ENCODE peak calls at places on chromosomes 5 and 9, in six cellular contexts. One of them, this sample, is unnamed.

GRCh38 chr9:83449166-83449565 is 89.0 kb downstream of the FRMD3 start:
- DNase-seq in naive B cell: no peak
- DNase-seq in adipocyte: no peak
- DNase-seq in AG10803: no peak
- DNase-seq in retinal pigment epithelial cell: no peak
- DNase-seq in psoas muscle: no peak
- DNase-seq in this sample: peak; percentile 32

GRCh38 chr9:73916016-73916673 is 581.0 kb upstream of the RORB start:
- DNase-seq in retinal pigment epithelial cell: peak; percentile 3
- DNase-seq in adipocyte: peak; percentile 17
- DNase-seq in AG10803: peak; percentile 1
- DNase-seq in naive B cell: no peak
- DNase-seq in psoas muscle: no peak
- DNase-seq in this sample: no peak

GRCh38 chr5:122313001-122313402 is 965 bp downstream of the SNCAIP start:
- DNase-seq in AG10803: peak; percentile 47
- DNase-seq in adipocyte: peak; percentile 74
- DNase-seq in psoas muscle: peak; percentile 33
- DNase-seq in naive B cell: no peak
- DNase-seq in retinal pigment epithelial cell: no peak
- DNase-seq in this sample: no peak

GRCh38 chr9:136512651-136513066 is 29.8 kb upstream of the SEC16A start:
- DNase-seq in naive B cell: no peak
- DNase-seq in retinal pigment epithelial cell: no peak
- DNase-seq in psoas muscle: no peak
- DNase-seq in adipocyte: no peak
- DNase-seq in AG10803: no peak
- DNase-seq in this sample: no peak

GRCh38 chr9:134681061-134681661 is 39.6 kb downstream of the COL5A1 start:
- DNase-seq in AG10803: no peak
- DNase-seq in naive B cell: no peak
- DNase-seq in adipocyte: peak; percentile 40
- DNase-seq in psoas muscle: peak; percentile 27
- DNase-seq in retinal pigment epithelial cell: no peak
- DNase-seq in this sample: no peak

GRCh38 chr9:7094052-7094451 is 336.3 kb downstream of the KDM4C start:
- DNase-seq in psoas muscle: no peak
- DNase-seq in AG10803: no peak
- DNase-seq in adipocyte: no peak
- DNase-seq in retinal pigment epithelial cell: no peak
- DNase-seq in naive B cell: no peak
- DNase-seq in this sample: no peak

GRCh38 chr5:175750476-175751080 is 92.7 kb downstream of the HRH2 start:
- DNase-seq in psoas muscle: no peak
- DNase-seq in retinal pigment epithelial cell: no peak
- DNase-seq in naive B cell: no peak
- DNase-seq in adipocyte: no peak
- DNase-seq in AG10803: no peak
- DNase-seq in this sample: no peak

GRCh38 chr5:76477576-76477975 is 74.5 kb downstream of the IQGAP2 start:
- DNase-seq in retinal pigment epithelial cell: no peak
- DNase-seq in psoas muscle: no peak
- DNase-seq in AG10803: no peak
- DNase-seq in naive B cell: no peak
- DNase-seq in adipocyte: no peak
- DNase-seq in this sample: no peak